ENCODE peak calls at places on chromosomes 3 and 15, in eight cellular contexts. One of them, this sample, is unnamed. For H3K36me3 and H3K4me1, the result is how much of the 10 kb centered on the place peaks cover.

GRCh38 chr15:66136948-66137347 is 116.6 kb downstream of the MEGF11 start:
- DNase-seq in uterus: no peak
- DNase-seq in upper lobe of right lung: no peak
- DNase-seq in H1: no peak
- DNase-seq in endothelial cell of umbilical vein: no peak
- DNase-seq in pancreas: no peak
- DNase-seq in heart left ventricle: no peak
- DNase-seq in A673: no peak
- DNase-seq in this sample: no peak

GRCh38 chr15:22992026-22992331 is 11.8 kb upstream of the CYFIP1 start:
- DNase-seq in endothelial cell of umbilical vein: no peak
- DNase-seq in pancreas: no peak
- DNase-seq in uterus: no peak
- DNase-seq in A673: no peak
- DNase-seq in H1: no peak
- DNase-seq in heart left ventricle: no peak
- DNase-seq in upper lobe of right lung: no peak
- DNase-seq in this sample: no peak

GRCh38 chr3:4491873-4492239 is 1.3 kb upstream of the ITPR1 start:
- DNase-seq in pancreas: no peak
- DNase-seq in uterus: no peak
- DNase-seq in A673: peak
- DNase-seq in upper lobe of right lung: no peak
- DNase-seq in heart left ventricle: no peak
- DNase-seq in H1: no peak
- DNase-seq in endothelial cell of umbilical vein: no peak
- DNase-seq in this sample: no peak

GRCh38 chr3:176362191-176362731 is 835.0 kb downstream of the TBL1XR1 start:
- DNase-seq in heart left ventricle: no peak
- DNase-seq in endothelial cell of umbilical vein: no peak
- DNase-seq in H1: no peak
- DNase-seq in uterus: no peak
- DNase-seq in pancreas: no peak
- DNase-seq in A673: no peak
- DNase-seq in upper lobe of right lung: no peak
- DNase-seq in this sample: no peak

GRCh38 chr15:44501768-44502366 is 35.1 kb upstream of the EIF3J start:
- DNase-seq in A673: peak
- DNase-seq in pancreas: no peak
- DNase-seq in uterus: no peak
- DNase-seq in heart left ventricle: no peak
- DNase-seq in H1: no peak
- DNase-seq in endothelial cell of umbilical vein: peak
- DNase-seq in upper lobe of right lung: no peak
- DNase-seq in this sample: no peak

GRCh38 chr3:26963356-26963742 is 340.8 kb downstream of the LRRC3B start:
- DNase-seq in A673: peak
- DNase-seq in H1: no peak
- DNase-seq in pancreas: no peak
- DNase-seq in heart left ventricle: no peak
- DNase-seq in upper lobe of right lung: no peak
- DNase-seq in uterus: no peak
- DNase-seq in endothelial cell of umbilical vein: no peak
- DNase-seq in this sample: no peak

GRCh38 chr3:182740710-182741109 is 52.6 kb upstream of the ATP11B start:
- DNase-seq in uterus: no peak
- DNase-seq in upper lobe of right lung: no peak
- DNase-seq in H1: no peak
- DNase-seq in heart left ventricle: no peak
- DNase-seq in A673: no peak
- DNase-seq in pancreas: no peak
- DNase-seq in endothelial cell of umbilical vein: no peak
- DNase-seq in this sample: no peak

GRCh38 chr15:63191895-63192603 is 2.6 kb downstream of the RAB8B start:
- DNase-seq in A673: no peak
- DNase-seq in upper lobe of right lung: no peak
- DNase-seq in uterus: no peak
- DNase-seq in heart left ventricle: no peak
- DNase-seq in H1: no peak
- DNase-seq in pancreas: no peak
- DNase-seq in endothelial cell of umbilical vein: no peak
- DNase-seq in this sample: no peak

GRCh38 chr3:169060037-169060436 is 603.5 kb downstream of the MECOM start:
- DNase-seq in pancreas: no peak
- DNase-seq in uterus: no peak
- DNase-seq in H1: no peak
- DNase-seq in endothelial cell of umbilical vein: no peak
- DNase-seq in A673: peak
- DNase-seq in heart left ventricle: no peak
- DNase-seq in upper lobe of right lung: no peak
- DNase-seq in this sample: no peak

GRCh38 chr3:192816274-192816853 is 89.0 kb upstream of the FGF12 start:
- DNase-seq in endothelial cell of umbilical vein: peak
- DNase-seq in pancreas: no peak
- DNase-seq in heart left ventricle: no peak
- DNase-seq in uterus: no peak
- DNase-seq in upper lobe of right lung: no peak
- DNase-seq in H1: no peak
- DNase-seq in A673: peak
- DNase-seq in this sample: peak

GRCh38 chr3:170802164-170803151 is 67.5 kb downstream of the RPL22L1 start:
- DNase-seq in endothelial cell of umbilical vein: peak
- DNase-seq in pancreas: no peak
- DNase-seq in heart left ventricle: no peak
- DNase-seq in uterus: peak
- DNase-seq in A673: peak
- DNase-seq in H1: no peak
- DNase-seq in upper lobe of right lung: no peak
- DNase-seq in this sample: peak

GRCh38 chr15:48475600-48476395 is 144.6 kb downstream of the DUT start:
- DNase-seq in H1: no peak
- DNase-seq in endothelial cell of umbilical vein: no peak
- DNase-seq in A673: no peak
- DNase-seq in heart left ventricle: no peak
- DNase-seq in uterus: no peak
- DNase-seq in pancreas: no peak
- DNase-seq in upper lobe of right lung: no peak
- DNase-seq in this sample: no peak

GRCh38 chr3:123740391-123740822 is 143.7 kb downstream of the MYLK start:
- DNase-seq in pancreas: no peak
- DNase-seq in uterus: no peak
- DNase-seq in H1: no peak
- DNase-seq in endothelial cell of umbilical vein: no peak
- DNase-seq in A673: no peak
- DNase-seq in heart left ventricle: no peak
- DNase-seq in upper lobe of right lung: no peak
- DNase-seq in this sample: no peak

GRCh38 chr15:48802867-48803266 is 8.0 kb downstream of the CEP152 start:
- DNase-seq in uterus: no peak
- DNase-seq in heart left ventricle: no peak
- DNase-seq in upper lobe of right lung: no peak
- DNase-seq in endothelial cell of umbilical vein: no peak
- DNase-seq in pancreas: no peak
- DNase-seq in A673: peak
- DNase-seq in H1: no peak
- DNase-seq in this sample: no peak

GRCh38 chr3:78978037-78978436 is 789.8 kb downstream of the ROBO1 start:
- DNase-seq in uterus: no peak
- DNase-seq in H1: no peak
- DNase-seq in A673: peak
- DNase-seq in upper lobe of right lung: no peak
- DNase-seq in endothelial cell of umbilical vein: peak
- DNase-seq in heart left ventricle: no peak
- DNase-seq in pancreas: no peak
- DNase-seq in this sample: no peak

GRCh38 chr3:113607219-113607596 is 74.9 kb downstream of the SIDT1 start:
- DNase-seq in uterus: no peak
- DNase-seq in H1: no peak
- DNase-seq in heart left ventricle: no peak
- DNase-seq in upper lobe of right lung: no peak
- DNase-seq in pancreas: no peak
- DNase-seq in A673: no peak
- DNase-seq in endothelial cell of umbilical vein: no peak
- DNase-seq in this sample: no peak

GRCh38 chr15:67018451-67018850 is 47.0 kb upstream of the SMAD3 start:
- DNase-seq in A673: no peak
- DNase-seq in upper lobe of right lung: no peak
- DNase-seq in pancreas: no peak
- DNase-seq in heart left ventricle: no peak
- DNase-seq in endothelial cell of umbilical vein: no peak
- DNase-seq in uterus: no peak
- DNase-seq in H1: no peak
- DNase-seq in this sample: no peak

GRCh38 chr15:99000001-99000590 is 7.5 kb downstream of the PGPEP1L start:
- DNase-seq in heart left ventricle: no peak
- DNase-seq in A673: no peak
- DNase-seq in H1: no peak
- DNase-seq in upper lobe of right lung: no peak
- DNase-seq in endothelial cell of umbilical vein: no peak
- DNase-seq in uterus: no peak
- DNase-seq in pancreas: no peak
- DNase-seq in this sample: no peak

GRCh38 chr15:64141798-64142512 is 9.6 kb upstream of the SNX22 start:
- DNase-seq in upper lobe of right lung: no peak
- DNase-seq in H1: no peak
- DNase-seq in pancreas: no peak
- DNase-seq in heart left ventricle: no peak
- DNase-seq in A673: no peak
- DNase-seq in endothelial cell of umbilical vein: no peak
- DNase-seq in uterus: no peak
- DNase-seq in this sample: no peak

GRCh38 chr3:179837374-179837773 is 184.5 kb downstream of the USP13 start:
- DNase-seq in heart left ventricle: no peak
- DNase-seq in endothelial cell of umbilical vein: peak
- DNase-seq in pancreas: no peak
- DNase-seq in H1: no peak
- DNase-seq in upper lobe of right lung: no peak
- DNase-seq in A673: peak
- DNase-seq in uterus: no peak
- DNase-seq in this sample: no peak
- TF ChIP-seq CTCF in heart left ventricle: no peak
- TF ChIP-seq CTCF in endothelial cell of umbilical vein: no peak
- TF ChIP-seq CTCF in pancreas: no peak
- TF ChIP-seq CTCF in H1: no peak
- TF ChIP-seq CTCF in upper lobe of right lung: no peak
- TF ChIP-seq CTCF in A673: peak
- TF ChIP-seq CTCF in uterus: no peak
- TF ChIP-seq CTCF in this sample: no peak

GRCh38 chr3:61666615-61667320 is 105.4 kb downstream of the PTPRG start:
- DNase-seq in pancreas: no peak
- DNase-seq in uterus: no peak
- DNase-seq in upper lobe of right lung: no peak
- DNase-seq in H1: no peak
- DNase-seq in A673: no peak
- DNase-seq in endothelial cell of umbilical vein: no peak
- DNase-seq in heart left ventricle: no peak
- DNase-seq in this sample: no peak
- H3K36me3 ChIP-seq in pancreas: under half
- H3K36me3 ChIP-seq in uterus: under half
- H3K36me3 ChIP-seq in upper lobe of right lung: under half
- H3K36me3 ChIP-seq in H1: under half
- H3K36me3 ChIP-seq in A673: under half
- H3K36me3 ChIP-seq in endothelial cell of umbilical vein: under half
- H3K36me3 ChIP-seq in heart left ventricle: under half
- H3K36me3 ChIP-seq in this sample: under half

GRCh38 chr3:6421666-6422065 is 439.2 kb upstream of the GRM7 start:
- DNase-seq in uterus: no peak
- DNase-seq in H1: no peak
- DNase-seq in upper lobe of right lung: no peak
- DNase-seq in pancreas: no peak
- DNase-seq in A673: no peak
- DNase-seq in heart left ventricle: no peak
- DNase-seq in endothelial cell of umbilical vein: no peak
- DNase-seq in this sample: no peak

GRCh38 chr3:6425289-6425820 is 435.6 kb upstream of the GRM7 start:
- DNase-seq in H1: no peak
- DNase-seq in pancreas: no peak
- DNase-seq in uterus: no peak
- DNase-seq in heart left ventricle: no peak
- DNase-seq in endothelial cell of umbilical vein: no peak
- DNase-seq in A673: no peak
- DNase-seq in upper lobe of right lung: no peak
- DNase-seq in this sample: no peak
- H3K4me1 ChIP-seq in H1: under half
- H3K4me1 ChIP-seq in pancreas: under half
- H3K4me1 ChIP-seq in uterus: under half
- H3K4me1 ChIP-seq in heart left ventricle: under half
- H3K4me1 ChIP-seq in endothelial cell of umbilical vein: under half
- H3K4me1 ChIP-seq in A673: under half
- H3K4me1 ChIP-seq in upper lobe of right lung: under half
- H3K4me1 ChIP-seq in this sample: under half

GRCh38 chr3:158804441-158804840 is 2.6 kb downstream of the MFSD1 start:
- DNase-seq in heart left ventricle: no peak
- DNase-seq in upper lobe of right lung: no peak
- DNase-seq in uterus: no peak
- DNase-seq in endothelial cell of umbilical vein: no peak
- DNase-seq in A673: no peak
- DNase-seq in pancreas: no peak
- DNase-seq in H1: no peak
- DNase-seq in this sample: no peak

GRCh38 chr3:158802399-158803023 is 657 bp downstream of the MFSD1 start:
- DNase-seq in endothelial cell of umbilical vein: no peak
- DNase-seq in H1: no peak
- DNase-seq in A673: no peak
- DNase-seq in pancreas: no peak
- DNase-seq in upper lobe of right lung: no peak
- DNase-seq in heart left ventricle: no peak
- DNase-seq in uterus: no peak
- DNase-seq in this sample: peak

GRCh38 chr3:158801200-158801599 is 654 bp upstream of the MFSD1 start:
- DNase-seq in H1: no peak
- DNase-seq in uterus: no peak
- DNase-seq in heart left ventricle: no peak
- DNase-seq in upper lobe of right lung: no peak
- DNase-seq in endothelial cell of umbilical vein: peak
- DNase-seq in pancreas: no peak
- DNase-seq in A673: no peak
- DNase-seq in this sample: no peak

DNA sequence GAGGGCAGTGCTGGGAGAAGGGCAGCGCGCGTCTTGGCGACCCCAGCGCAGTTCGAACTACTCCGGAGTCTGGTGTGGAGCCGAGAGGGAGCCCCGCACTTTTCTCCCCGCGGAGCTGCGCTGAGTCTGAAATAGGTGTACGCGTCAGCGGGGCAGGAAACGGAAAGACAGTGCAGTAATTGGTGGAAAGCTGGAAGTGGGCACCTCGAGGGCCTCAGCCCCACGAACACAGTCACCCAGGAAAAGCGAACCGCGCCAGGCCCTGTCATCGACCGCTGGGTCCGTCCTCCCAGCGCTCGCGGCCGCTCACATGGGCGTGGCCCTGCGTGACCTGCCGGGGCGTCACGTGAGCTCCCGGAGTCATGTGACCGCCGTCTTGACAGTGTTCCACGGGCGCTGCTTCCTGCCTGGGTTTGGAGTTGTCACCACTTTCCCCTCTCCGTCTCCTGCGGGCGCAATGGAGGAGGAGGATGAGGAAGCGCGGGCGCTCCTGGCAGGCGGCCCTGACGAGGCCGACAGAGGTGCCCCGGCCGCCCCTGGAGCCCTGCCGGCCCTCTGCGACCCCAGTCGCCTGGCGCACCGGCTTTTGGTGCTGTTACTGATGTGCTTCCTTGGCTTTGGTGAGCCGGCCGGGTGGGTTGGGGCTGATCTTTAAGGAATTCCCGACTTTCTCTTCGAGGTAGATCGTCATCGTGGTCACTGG is at the start of gene MFSD1:
- DNase-seq in heart left ventricle: peak
- DNase-seq in uterus: peak
- DNase-seq in upper lobe of right lung: peak
- DNase-seq in endothelial cell of umbilical vein: peak
- DNase-seq in H1: no peak
- DNase-seq in A673: peak
- DNase-seq in pancreas: peak
- DNase-seq in this sample: peak
- TF ChIP-seq CTCF in heart left ventricle: no peak
- TF ChIP-seq CTCF in uterus: peak
- TF ChIP-seq CTCF in upper lobe of right lung: no peak
- TF ChIP-seq CTCF in endothelial cell of umbilical vein: no peak
- TF ChIP-seq CTCF in H1: no peak
- TF ChIP-seq CTCF in A673: no peak
- TF ChIP-seq CTCF in pancreas: no peak
- TF ChIP-seq CTCF in this sample: no peak

This sample was measured in adrenal gland.